ENCODE peak calls at places on chromosomes 2 and 18, in six cellular contexts. C is IMR-90, O is A673, Y is mesenchymal stem cell, Z is tibial nerve, H is lung. E is an unnamed sample.

GRCh38 chr18:48680871-48681270 is 142.0 kb downstream of the CTIF start:
- DNase-seq in C (no peak), O (no peak), Y (no peak), Z (peak; percentile 42), H (no peak), E (no peak)

GRCh38 chr2:185919155-185919554 is 180.6 kb downstream of the FSIP2 start:
- DNase-seq in C (no peak), O (peak; percentile 2), Y (no peak), Z (no peak), H (no peak), E (peak; percentile 21)

GRCh38 chr2:10057231-10058107 is 14.1 kb downstream of the KLF11 start:
- DNase-seq in C (peak; percentile 88), O (no peak), Y (peak; percentile 90), Z (no peak), H (peak; percentile 54), E (peak; percentile 72)

GRCh38 chr2:64376926-64377325 is 77.0 kb upstream of the LGALSL start:
- DNase-seq in C (no peak), O (no peak), Y (peak; percentile 32), Z (no peak), H (no peak), E (no peak)

GRCh38 chr2:64284751-64285150 is 140.5 kb upstream of the PELI1 start:
- DNase-seq in C (no peak), O (no peak), Y (no peak), Z (no peak), H (no peak), E (no peak)

GRCh38 chr2:135685361-135685760 is 56.3 kb upstream of the UBXN4 start:
- DNase-seq in C (peak; percentile 64), O (no peak), Y (peak; percentile 78), Z (no peak), H (no peak), E (peak; percentile 38)

GRCh38 chr18:13026583-13027270 is 35.6 kb downstream of the CEP192 start:
- DNase-seq in C (peak; percentile 53), O (no peak), Y (peak; percentile 70), Z (no peak), H (no peak), E (no peak)

GRCh38 chr2:172357442-172357841 is 69.9 kb upstream of the ITGA6 start:
- DNase-seq in C (no peak), O (no peak), Y (no peak), Z (no peak), H (no peak), E (no peak)

GRCh38 chr2:120818441-120818920 is 82.8 kb downstream of the GLI2 start:
- DNase-seq in C (peak; percentile 95), O (peak; percentile 55), Y (peak; percentile 95), Z (no peak), H (no peak), E (no peak)

GRCh38 chr2:149928026-149928425 is 340.5 kb upstream of the MMADHC start:
- DNase-seq in C (no peak), O (no peak), Y (no peak), Z (no peak), H (no peak), E (no peak)

GRCh38 chr2:16656784-16657391 is 8.7 kb downstream of the CYRIA start:
- DNase-seq in C (no peak), O (no peak), Y (no peak), Z (no peak), H (peak; percentile 29), E (no peak)

GRCh38 chr2:100297511-100297910 is 24.8 kb downstream of the LONRF2 start:
- DNase-seq in C (no peak), O (no peak), Y (no peak), Z (no peak), H (no peak), E (no peak)

GRCh38 chr18:79275992-79276391 is 119.7 kb upstream of the NFATC1 start:
- DNase-seq in C (no peak), O (no peak), Y (peak; percentile 2), Z (no peak), H (no peak), E (peak; percentile 44)

GRCh38 chr2:135960598-135961551 is 24.6 kb downstream of the DARS1 start:
- DNase-seq in C (peak; percentile 80), O (peak; percentile 60), Y (peak; percentile 66), Z (no peak), H (no peak), E (no peak)

GRCh38 chr2:215442392-215442787 is 6.5 kb upstream of the FN1 start:
- DNase-seq in C (no peak), O (no peak), Y (no peak), Z (no peak), H (no peak), E (no peak)

GRCh38 chr2:10790228-10790973 is 22.2 kb downstream of the PDIA6 start:
- DNase-seq in C (no peak), O (no peak), Y (no peak), Z (no peak), H (no peak), E (no peak)

GRCh38 chr18:79645291-79645983 is 34.2 kb upstream of the CTDP1 start:
- DNase-seq in C (no peak), O (no peak), Y (no peak), Z (no peak), H (no peak), E (no peak)

GRCh38 chr18:26575865-26576217 is 27.5 kb upstream of the KCTD1 start:
- DNase-seq in C (no peak), O (no peak), Y (no peak), Z (no peak), H (no peak), E (no peak)

GRCh38 chr18:80154293-80154692 is 45.2 kb downstream of the ADNP2 start:
- DNase-seq in C (peak; percentile 11), O (peak; percentile 41), Y (peak; percentile 38), Z (no peak), H (no peak), E (peak; percentile 32)

GRCh38 chr2:230899287-230899686 is 25.8 kb downstream of the GPR55 start:
- DNase-seq in C (no peak), O (no peak), Y (no peak), Z (no peak), H (no peak), E (no peak)

GRCh38 chr2:119765404-119766002 is 5.8 kb downstream of the PTPN4 start:
- DNase-seq in C (no peak), O (no peak), Y (no peak), Z (no peak), H (no peak), E (no peak)

GRCh38 chr2:224875870-224876269 is 159.7 kb upstream of the CCDC195 start:
- DNase-seq in C (no peak), O (no peak), Y (no peak), Z (no peak), H (no peak), E (no peak)

GRCh38 chr2:236295481-236295880 is 31.3 kb upstream of the ASB18 start:
- DNase-seq in C (no peak), O (no peak), Y (no peak), Z (no peak), H (no peak), E (no peak)

GRCh38 chr2:238174291-238174690 is 15.5 kb downstream of the ERFE start:
- DNase-seq in C (no peak), O (no peak), Y (no peak), Z (no peak), H (no peak), E (no peak)
- H3K36me3 ChIP-seq in C (peaks cover 47% of the 10 kb centered on the region), O (peaks cover 66% of the 10 kb centered on the region), Y (peaks cover 74% of the 10 kb centered on the region), Z (peaks cover 28% of the 10 kb centered on the region), H (peaks cover 37% of the 10 kb centered on the region), E (peaks cover 26% of the 10 kb centered on the region)

DNA sequence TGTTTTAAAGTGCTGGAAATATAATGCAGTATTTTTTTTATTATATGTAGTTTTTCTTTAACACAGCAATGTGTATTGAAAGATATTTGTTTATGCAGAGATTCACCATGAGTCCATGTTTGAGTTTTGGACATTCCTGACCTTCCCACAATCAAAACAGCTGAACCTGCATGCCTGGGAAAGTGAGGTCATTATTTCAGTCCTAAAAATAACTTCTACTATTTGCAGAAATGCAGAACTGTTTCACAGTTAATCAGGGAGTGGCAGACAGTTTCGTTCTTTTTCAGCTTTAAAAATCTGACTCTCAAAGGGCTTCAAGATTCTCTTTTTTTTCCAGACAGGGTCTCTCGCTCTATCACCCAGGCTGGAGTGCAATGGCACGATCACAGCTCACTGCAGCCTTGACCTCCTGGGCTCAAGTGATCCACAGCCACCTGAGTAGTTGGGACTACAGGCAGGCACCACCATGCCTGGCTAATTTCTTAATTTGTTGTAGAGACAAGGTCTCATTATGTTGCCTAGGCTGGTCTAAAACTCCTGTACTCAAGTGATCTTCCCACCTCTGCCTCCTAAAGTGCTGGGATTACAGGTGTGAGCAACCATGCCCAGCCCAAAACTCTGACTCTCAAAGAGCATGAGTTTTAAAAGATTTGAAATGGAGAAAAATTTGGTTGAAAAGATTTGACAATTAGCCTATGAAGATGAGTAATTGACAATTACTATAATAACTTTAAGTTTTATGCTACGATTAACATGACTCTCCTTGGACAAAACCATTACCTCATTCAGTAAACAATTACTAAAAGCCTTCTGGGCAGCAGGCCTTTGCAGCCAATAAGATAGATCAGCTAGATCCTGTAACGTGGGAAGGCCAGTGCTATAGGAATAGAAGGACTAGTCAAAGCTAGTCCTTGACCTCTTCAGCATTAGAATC is 5.0 kb upstream of the MYL12B start:
- DNase-seq in C (peak; percentile 91), O (no peak), Y (peak; percentile 56), Z (no peak), H (no peak), E (peak; percentile 90)
- H3K36me3 ChIP-seq in C (peaks cover 35% of the 10 kb centered on the region), O (peaks cover 61% of the 10 kb centered on the region), Y (peaks cover 69% of the 10 kb centered on the region), Z (peaks cover 14% of the 10 kb centered on the region), H (peaks cover 42% of the 10 kb centered on the region), E (peaks cover 12% of the 10 kb centered on the region)

DNA sequence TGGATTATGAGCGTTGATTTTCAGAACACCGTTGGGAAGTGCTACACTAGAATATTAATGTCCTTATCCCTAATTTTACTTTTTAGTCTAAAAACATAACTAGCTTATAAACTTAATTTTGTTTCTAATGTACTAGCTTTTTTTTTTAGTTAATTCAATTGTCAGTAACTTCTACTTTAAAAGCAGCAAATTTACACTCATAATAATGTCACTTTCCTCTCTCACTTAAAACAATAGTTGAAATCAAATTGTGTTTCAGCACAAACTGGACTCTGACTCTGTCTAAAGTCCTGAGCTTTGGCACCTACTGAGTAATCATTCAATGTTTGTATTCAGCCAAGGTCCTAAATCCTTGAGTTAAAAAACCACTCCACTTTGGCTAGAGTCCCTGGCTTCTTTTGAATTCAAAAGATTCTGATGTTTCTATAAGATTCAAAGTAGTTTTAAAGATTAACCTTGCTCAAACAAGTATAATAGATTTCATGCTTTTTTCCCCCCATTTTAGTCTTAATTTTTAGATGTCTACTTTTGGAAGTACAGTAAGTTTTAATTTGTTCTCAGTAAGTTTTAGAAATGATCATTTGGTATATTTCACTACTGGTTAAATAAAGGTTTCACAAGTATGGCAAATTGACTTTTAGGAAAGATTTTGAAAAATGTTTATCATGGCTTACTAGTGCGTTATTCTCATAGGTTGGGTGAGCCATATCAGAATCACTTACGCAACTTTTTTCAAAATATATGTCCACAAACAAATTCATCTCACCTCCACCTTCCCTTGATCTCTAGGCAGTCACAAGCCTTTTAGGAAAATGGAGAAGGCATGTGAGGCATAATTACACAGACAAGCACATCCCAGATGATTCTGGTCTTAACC is 23.4 kb downstream of the CCNYL1 start:
- DNase-seq in C (no peak), O (no peak), Y (no peak), Z (no peak), H (no peak), E (no peak)
- H3K36me3 ChIP-seq in C (peaks cover 4% of the 10 kb centered on the region), O (no peaks in the 10 kb centered on the region), Y (peaks cover 23% of the 10 kb centered on the region), Z (no peaks in the 10 kb centered on the region), H (peaks cover 8% of the 10 kb centered on the region), E (peaks cover 3% of the 10 kb centered on the region)

DNA sequence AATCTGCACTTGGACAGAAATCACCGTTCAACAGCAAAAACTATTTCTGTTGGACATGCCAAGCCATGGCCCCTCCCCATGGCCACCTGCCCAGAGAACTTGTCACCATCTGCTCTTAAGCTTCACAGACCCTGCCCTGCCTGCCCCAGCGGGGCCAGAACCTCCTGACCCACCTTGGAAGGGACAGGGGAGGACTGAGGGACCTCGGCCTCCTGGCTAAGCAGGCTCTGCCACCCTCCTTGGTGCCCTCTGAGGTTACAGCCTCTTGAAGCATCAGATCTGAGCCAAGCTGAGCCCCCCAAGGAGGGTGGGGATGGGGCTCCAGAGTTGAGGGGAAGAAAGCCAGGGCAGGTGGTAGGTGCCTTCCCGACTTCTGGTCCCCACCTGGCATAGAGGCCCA is 6.5 kb downstream of the TEX261 start:
- DNase-seq in C (no peak), O (no peak), Y (no peak), Z (no peak), H (no peak), E (no peak)
- H3K36me3 ChIP-seq in C (peaks cover 48% of the 10 kb centered on the region), O (peaks cover 21% of the 10 kb centered on the region), Y (peaks cover 65% of the 10 kb centered on the region), Z (peaks cover 13% of the 10 kb centered on the region), H (peaks cover 8% of the 10 kb centered on the region), E (peaks cover 27% of the 10 kb centered on the region)